ENCODE peak calls at places on chromosomes 12 and 14, in six cellular contexts. M is omental fat pad, H is head of caudate nucleus, T is putamen, U is body of pancreas, L is pancreas. I is an unnamed sample.

GRCh38 chr14:71730471-71730870 is 201.8 kb upstream of the RGS6 start:
- DNase-seq in M (no peak), H (no peak), T (no peak), U (no peak), L (no peak), I (no peak)

GRCh38 chr12:112116232-112117060 is 7.9 kb upstream of the NAA25 start:
- DNase-seq in M (no peak), H (peak), T (peak), U (peak), L (peak), I (peak)

GRCh38 chr12:116542345-116542950 is 16.7 kb upstream of the MAP1LC3B2 start:
- DNase-seq in M (no peak), H (no peak), T (no peak), U (no peak), L (no peak), I (no peak)

GRCh38 chr14:62844546-62844945 is 200.7 kb downstream of the KCNH5 start:
- DNase-seq in M (no peak), H (no peak), T (no peak), U (no peak), L (no peak), I (no peak)

GRCh38 chr12:32270818-32271710 is 128.3 kb upstream of the FGD4 start:
- DNase-seq in M (no peak), H (peak), T (peak), U (no peak), L (no peak), I (no peak)

GRCh38 chr12:82124711-82125110 is 233.5 kb downstream of the CCDC59 start:
- DNase-seq in M (no peak), H (no peak), T (peak), U (no peak), L (no peak), I (no peak)

GRCh38 chr12:69431604-69432222 is 38.5 kb upstream of the FRS2 start:
- DNase-seq in M (no peak), H (no peak), T (no peak), U (no peak), L (no peak), I (no peak)

GRCh38 chr12:130456375-130457199 is 118.9 kb downstream of the PIWIL1 start:
- DNase-seq in M (no peak), H (peak), T (no peak), U (peak), L (peak), I (peak)

GRCh38 chr14:91343051-91343450 is 74.6 kb downstream of the CCDC88C start:
- DNase-seq in M (no peak), H (no peak), T (no peak), U (no peak), L (no peak), I (no peak)

I was measured in heart right ventricle.